ENCODE peak calls at places on chromosomes 2 and 18, in ten cellular contexts. A is effector memory CD4-positive, alpha-beta T cell; M is fibroblast of lung; W is BE2C; K is A549; G is RWPE2; T is adrenal gland; X is tibial artery; O is small intestine; P is SK-N-SH. L is an unnamed sample. For H3K4me1, the result is how much of the 10 kb centered on the place peaks cover.

GRCh38 chr2:3076848-3077735 is 300.5 kb downstream of the EIPR1 start:
- DNase-seq in A (no peak), M (no peak), W (no peak), K (no peak), G (no peak), T (no peak), X (no peak), O (no peak), P (peak), L (no peak)

GRCh38 chr2:3605013-3605961 is 10.4 kb downstream of the COLEC11 start:
- DNase-seq in A (no peak), M (peak), W (peak), K (peak), G (no peak), T (peak), X (no peak), O (peak), P (peak), L (peak)

GRCh38 chr2:232398293-232399034 is 8.2 kb upstream of the ALPG start:
- DNase-seq in A (no peak), M (no peak), W (no peak), K (no peak), G (no peak), T (no peak), X (no peak), O (peak), P (no peak), L (no peak)

GRCh38 chr2:186927867-186928191 is 78.9 kb upstream of the ZSWIM2 start:
- DNase-seq in A (no peak), M (no peak), W (no peak), K (no peak), G (no peak), T (no peak), X (no peak), O (no peak), P (no peak), L (no peak)

GRCh38 chr2:118269408-118270051 is 181.3 kb downstream of the INSIG2 start:
- DNase-seq in A (no peak), M (no peak), W (no peak), K (peak), G (no peak), T (no peak), X (no peak), O (no peak), P (no peak), L (no peak)

GRCh38 chr2:188810591-188810990 is 163.6 kb upstream of the COL3A1 start:
- DNase-seq in A (no peak), M (peak), W (no peak), K (no peak), G (no peak), T (no peak), X (no peak), O (no peak), P (no peak), L (no peak)

GRCh38 chr2:195304310-195304709 is 352.7 kb upstream of the SLC39A10 start:
- DNase-seq in A (no peak), M (peak), W (peak), K (peak), G (no peak), T (peak), X (no peak), O (no peak), P (no peak), L (no peak)

GRCh38 chr2:46569061-46569560 is 89.7 kb downstream of the TMEM247 start:
- DNase-seq in A (no peak), M (peak), W (no peak), K (no peak), G (no peak), T (no peak), X (no peak), O (no peak), P (no peak), L (no peak)

GRCh38 chr2:163667064-163667887 is 68.5 kb downstream of the FIGN start:
- DNase-seq in A (no peak), M (peak), W (no peak), K (peak), G (no peak), T (peak), X (no peak), O (no peak), P (no peak), L (no peak)

GRCh38 chr2:85770369-85770768 is 16.6 kb downstream of the ATOH8 start:
- DNase-seq in A (no peak), M (peak), W (no peak), K (no peak), G (no peak), T (no peak), X (no peak), O (no peak), P (no peak), L (no peak)

GRCh38 chr2:2166844-2167243 is 164.2 kb downstream of the MYT1L start:
- DNase-seq in A (no peak), M (no peak), W (no peak), K (no peak), G (no peak), T (no peak), X (no peak), O (no peak), P (no peak), L (no peak)

GRCh38 chr2:191693778-191694177 is 15.8 kb downstream of the NABP1 start:
- DNase-seq in A (no peak), M (no peak), W (no peak), K (no peak), G (no peak), T (no peak), X (no peak), O (no peak), P (no peak), L (no peak)

GRCh38 chr2:136376211-136376610 is 258.3 kb upstream of the CXCR4 start:
- DNase-seq in A (no peak), M (no peak), W (no peak), K (no peak), G (no peak), T (no peak), X (no peak), O (no peak), P (no peak), L (no peak)

GRCh38 chr2:94956797-94957391 is 68.6 kb upstream of the MAL start:
- DNase-seq in A (no peak), M (peak), W (no peak), K (peak), G (no peak), T (peak), X (peak), O (peak), P (peak), L (no peak)

GRCh38 chr2:223979730-223980396 is 22.6 kb downstream of the MRPL44 start:
- DNase-seq in A (no peak), M (peak), W (no peak), K (no peak), G (no peak), T (no peak), X (no peak), O (no peak), P (no peak), L (no peak)

GRCh38 chr18:70382032-70382431 is 93.2 kb downstream of the SOCS6 start:
- DNase-seq in A (no peak), M (no peak), W (no peak), K (peak), G (no peak), T (no peak), X (no peak), O (peak), P (no peak), L (no peak)

GRCh38 chr18:44804033-44804432 is 123.3 kb downstream of the SETBP1 start:
- DNase-seq in A (no peak), M (no peak), W (no peak), K (no peak), G (no peak), T (no peak), X (no peak), O (no peak), P (no peak), L (no peak)

DNA sequence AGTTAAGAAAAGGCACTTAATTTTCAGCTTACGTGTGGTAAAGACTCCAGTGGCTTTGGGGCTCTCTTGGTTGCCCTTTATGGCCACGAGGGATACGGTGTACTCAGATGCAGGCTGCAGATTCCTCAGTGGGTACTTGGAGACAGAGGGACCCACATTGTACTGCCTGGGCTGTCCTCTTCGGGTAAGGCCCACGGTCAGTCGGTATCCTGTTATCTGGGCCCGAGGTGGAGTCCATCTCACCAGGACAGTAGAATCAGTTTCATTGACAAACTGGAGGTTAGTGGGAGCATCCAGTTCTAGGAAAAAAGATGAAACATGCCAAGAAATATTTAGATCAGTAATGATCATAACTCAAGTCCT is 31.5 kb downstream of the FN1 start:
- DNase-seq in A (no peak), M (no peak), W (no peak), K (no peak), G (no peak), T (no peak), X (no peak), O (no peak), P (no peak), L (no peak)
- H3K4me1 ChIP-seq in A (under half), M (under half), W (under half), K (under half), G (under half), T (under half), X (half or more), O (under half), P (under half), L (under half)

GRCh38 chr2:137950238-137950637 is 14.0 kb upstream of the HNMT start:
- DNase-seq in A (no peak), M (no peak), W (no peak), K (no peak), G (no peak), T (no peak), X (no peak), O (no peak), P (no peak), L (no peak)

GRCh38 chr2:137951606-137952005 is 12.7 kb upstream of the HNMT start:
- DNase-seq in A (no peak), M (peak), W (no peak), K (no peak), G (no peak), T (no peak), X (no peak), O (no peak), P (no peak), L (no peak)

GRCh38 chr2:137948894-137949293 is 15.4 kb upstream of the HNMT start:
- DNase-seq in A (no peak), M (no peak), W (no peak), K (no peak), G (no peak), T (no peak), X (no peak), O (no peak), P (no peak), L (no peak)

GRCh38 chr2:137957033-137957432 is 7.2 kb upstream of the HNMT start:
- DNase-seq in A (no peak), M (peak), W (no peak), K (no peak), G (no peak), T (no peak), X (no peak), O (no peak), P (no peak), L (no peak)

DNA sequence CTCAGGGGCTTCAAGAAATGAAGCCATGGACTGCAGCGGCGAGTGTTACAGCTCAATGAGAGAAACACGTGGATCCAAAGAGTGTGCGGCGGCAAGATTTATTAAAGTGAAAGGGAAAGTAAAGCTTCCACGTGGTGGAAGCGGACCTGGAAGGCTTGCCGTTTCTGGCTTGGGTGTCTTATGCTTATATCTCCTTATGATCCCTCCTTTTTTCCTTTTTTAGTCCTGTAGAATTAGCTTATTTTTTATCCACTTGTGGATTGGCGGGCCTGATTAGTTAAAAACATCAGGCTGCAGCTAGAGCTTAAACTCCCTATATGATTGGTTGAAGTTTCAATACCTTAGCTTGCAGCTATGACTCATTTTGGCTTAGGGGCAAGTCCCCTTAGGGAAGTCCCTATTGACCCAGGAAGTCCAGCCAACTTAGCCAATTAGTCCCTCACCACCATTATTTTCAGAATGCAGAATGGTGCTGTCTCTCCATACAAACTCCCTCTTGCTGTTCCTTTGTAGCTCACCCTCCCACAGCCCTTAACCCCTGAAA is 11.6 kb upstream of the HNMT start:
- DNase-seq in A (no peak), M (no peak), W (no peak), K (no peak), G (no peak), T (peak), X (no peak), O (peak), P (no peak), L (no peak)
- H3K4me3 ChIP-seq in A (no peak), M (no peak), W (no peak), K (no peak), G (no peak), T (peak), X (peak), O (no peak), P (no peak), L (peak)

GRCh38 chr18:75208055-75208835 is 694 bp downstream of the PTGR3 start:
- DNase-seq in A (peak), M (peak), W (peak), K (peak), G (no peak), T (peak), X (peak), O (peak), P (peak), L (peak)
- H3K4me1 ChIP-seq in A (under half), M (under half), W (under half), K (under half), G (under half), T (half or more), X (half or more), O (under half), P (under half), L (half or more)

GRCh38 chr2:240916571-240917008 is 10.5 kb downstream of the CROCC2 start:
- DNase-seq in A (no peak), M (peak), W (peak), K (peak), G (peak), T (peak), X (peak), O (no peak), P (peak), L (no peak)
- H3K4me3 ChIP-seq in A (no peak), M (no peak), W (peak), K (peak), G (no peak), T (no peak), X (no peak), O (no peak), P (no peak), L (peak)